ENCODE peak calls at places on chromosome 4, in six cellular contexts. U is stimulated activated CD4-positive, alpha-beta T cell treated with anti-CD3 and anti-CD28 coated beads, Interleukin-1b, Interleukin-23, amount 100 ng/mL, for 4 hours; F is ureter; G is renal cortical epithelial cell; X is A673; C is iPS-NIHi11. Q is an unnamed sample.

GRCh38 chr4:8176547-8177399 is 18.2 kb upstream of the ABLIM2 start:
- DNase-seq in G (no peak), F (no peak), X (peak), U (peak), C (peak), Q (peak)

GRCh38 chr4:176794151-176794550 is 1.4 kb upstream of the VEGFC start:
- DNase-seq in C (no peak), X (no peak), U (no peak), G (peak), F (no peak), Q (no peak)

GRCh38 chr4:55503164-55503563 is 43.5 kb downstream of the CLOCK start:
- DNase-seq in F (no peak), C (no peak), X (peak), U (no peak), G (peak), Q (no peak)

GRCh38 chr4:185833055-185833598 is 21.1 kb upstream of the SORBS2 start:
- DNase-seq in C (no peak), U (no peak), X (no peak), G (peak), F (no peak), Q (no peak)

GRCh38 chr4:156931267-156931666 is 40.3 kb downstream of the PDGFC start:
- DNase-seq in G (peak), C (peak), F (no peak), U (no peak), X (peak), Q (no peak)

GRCh38 chr4:173577963-173578362 is 47.9 kb upstream of the HAND2 start:
- DNase-seq in F (no peak), U (no peak), G (no peak), C (no peak), X (no peak), Q (no peak)

GRCh38 chr4:6172093-6172926 is 28.0 kb downstream of the JAKMIP1 start:
- DNase-seq in F (no peak), G (no peak), X (no peak), C (no peak), U (no peak), Q (no peak)

GRCh38 chr4:53192017-53192416 is 173.8 kb downstream of the SCFD2 start:
- DNase-seq in U (no peak), G (no peak), X (no peak), F (no peak), C (no peak), Q (no peak)

GRCh38 chr4:88275516-88275915 is 8.8 kb downstream of the PPM1K start:
- DNase-seq in F (no peak), U (no peak), C (no peak), G (no peak), X (no peak), Q (no peak)

GRCh38 chr4:2174061-2174460 is 67.9 kb downstream of the HAUS3 start:
- DNase-seq in F (no peak), G (no peak), U (no peak), X (no peak), C (no peak), Q (no peak)

GRCh38 chr4:77014256-77014655 is 61.5 kb downstream of the CCNI start:
- DNase-seq in U (no peak), C (no peak), F (no peak), X (no peak), G (no peak), Q (no peak)

GRCh38 chr4:144336633-144337032 is 196.1 kb upstream of the GYPA start:
- DNase-seq in C (no peak), U (no peak), F (no peak), G (no peak), X (no peak), Q (no peak)

GRCh38 chr4:4608214-4608537 is 66.3 kb upstream of the STX18 start:
- DNase-seq in X (no peak), G (no peak), U (no peak), C (no peak), F (no peak), Q (no peak)

GRCh38 chr4:80610199-80610598 is 274.7 kb downstream of the CFAP299 start:
- DNase-seq in U (no peak), X (no peak), G (no peak), F (no peak), C (no peak), Q (no peak)

GRCh38 chr4:95086532-95086931 is 328.8 kb downstream of the BMPR1B start:
- DNase-seq in X (no peak), F (no peak), G (peak), C (no peak), U (no peak), Q (no peak)

GRCh38 chr4:72063726-72064125 is 31.9 kb downstream of the NPFFR2 start:
- DNase-seq in X (no peak), G (peak), F (no peak), U (no peak), C (no peak), Q (no peak)

GRCh38 chr4:71240094-71240493 is 98.7 kb upstream of the SLC4A4 start:
- DNase-seq in X (no peak), G (no peak), C (no peak), F (no peak), U (no peak), Q (no peak)

GRCh38 chr4:112058433-112058832 is 86.8 kb upstream of the FAM241A start:
- DNase-seq in C (no peak), X (no peak), F (no peak), G (peak), U (no peak), Q (no peak)

GRCh38 chr4:122997463-122998101 is 75.2 kb upstream of the NUDT6 start:
- DNase-seq in U (no peak), G (no peak), X (no peak), C (no peak), F (no peak), Q (no peak)

GRCh38 chr4:159639924-159640323 is 537.0 kb downstream of the RAPGEF2 start:
- DNase-seq in X (no peak), F (no peak), C (no peak), G (peak), U (no peak), Q (no peak)

GRCh38 chr4:143183513-143184216 is 1.1 kb upstream of the USP38 start:
- DNase-seq in U (no peak), X (no peak), G (peak), F (no peak), C (no peak), Q (no peak)

GRCh38 chr4:118740869-118741268 is 55.7 kb downstream of the METTL14 start:
- DNase-seq in F (no peak), U (no peak), C (no peak), G (peak), X (peak), Q (no peak)

GRCh38 chr4:109332926-109333464 is 30.5 kb upstream of the COL25A1 start:
- DNase-seq in G (no peak), U (no peak), C (peak), F (no peak), X (peak), Q (no peak)

GRCh38 chr4:158818595-158818994 is 49.8 kb downstream of the FNIP2 start:
- DNase-seq in U (no peak), F (no peak), G (peak), C (no peak), X (no peak), Q (no peak)

GRCh38 chr4:97081951-97082350 is 1061.3 kb downstream of the STPG2 start:
- DNase-seq in X (no peak), U (no peak), C (no peak), F (no peak), G (no peak), Q (no peak)

GRCh38 chr4:140800686-140801085 is 44.5 kb upstream of the TBC1D9 start:
- DNase-seq in X (no peak), G (no peak), F (no peak), U (no peak), C (no peak), Q (no peak)

GRCh38 chr4:182102576-182102975 is 140.6 kb upstream of the TENM3 start:
- DNase-seq in C (no peak), U (no peak), G (no peak), X (no peak), F (no peak), Q (no peak)

GRCh38 chr4:7432531-7433375 is 2.0 kb downstream of the PSAPL1 start:
- DNase-seq in C (no peak), U (no peak), X (no peak), G (no peak), F (no peak), Q (no peak)

GRCh38 chr4:148349153-148349552 is 93.1 kb downstream of the NR3C2 start:
- DNase-seq in C (no peak), F (no peak), G (no peak), U (no peak), X (no peak), Q (no peak)

GRCh38 chr4:185839204-185839712 is 27.3 kb upstream of the SORBS2 start:
- DNase-seq in U (no peak), X (peak), C (peak), G (peak), F (no peak), Q (no peak)